ENCODE peak calls at places on chromosomes 16 and 17, in seven cellular contexts. P is lower leg skin; A is progenitor cell of endocrine pancreas; D is activated T-helper 1 cell treated with Interleukin-2 at 50 U/mL for 16 hours; J is GM04504; Z is fibroblast of the conjunctiva; N is activated naive CD4-positive, alpha-beta T cell treated with Interleukin-2 at 50 U/mL for 16 hours. G is an unnamed sample.

GRCh38 chr16:68000024-68000423 is 740 bp upstream of the DPEP2 start:
- DNase-seq in P (no peak), D (no peak), A (no peak), N (no peak), Z (no peak), J (no peak), G (no peak)

GRCh38 chr17:44384823-44385286 is 4.6 kb downstream of the ITGA2B start:
- DNase-seq in A (no peak), Z (no peak), J (no peak), N (no peak), P (no peak), D (no peak), G (no peak)

GRCh38 chr17:68972119-68972704 is 17.0 kb upstream of the ABCA8 start:
- DNase-seq in Z (peak), J (peak), P (no peak), D (no peak), N (no peak), A (no peak), G (no peak)

GRCh38 chr16:84093879-84094270 is 22.9 kb downstream of the MBTPS1 start:
- DNase-seq in Z (no peak), J (no peak), P (no peak), A (no peak), D (no peak), N (no peak), G (no peak)

GRCh38 chr17:59565959-59566324 is 532 bp downstream of the DHX40 start:
- DNase-seq in A (peak), P (no peak), D (peak), J (peak), N (peak), Z (peak), G (peak)

GRCh38 chr16:69316595-69317034 is 5.5 kb downstream of the VPS4A start:
- DNase-seq in P (peak), N (no peak), D (no peak), J (no peak), Z (no peak), A (no peak), G (no peak)

GRCh38 chr16:57480127-57480753 is 6.1 kb downstream of the DOK4 start:
- DNase-seq in D (no peak), Z (no peak), P (no peak), A (no peak), N (no peak), J (no peak), G (no peak)

GRCh38 chr16:82694239-82694874 is 67.6 kb downstream of the CDH13 start:
- DNase-seq in A (no peak), N (no peak), P (no peak), Z (no peak), J (no peak), D (no peak), G (no peak)

GRCh38 chr17:58741121-58741625 is 14.5 kb upstream of the PPM1E start:
- DNase-seq in N (no peak), Z (peak), J (no peak), A (no peak), P (no peak), D (no peak), G (no peak)

GRCh38 chr17:8628609-8629169 is 1.8 kb downstream of the MYH10 start:
- DNase-seq in D (no peak), N (no peak), J (no peak), P (no peak), A (no peak), Z (no peak), G (no peak)

GRCh38 chr17:39699818-39700147 is at the start of gene ERBB2:
- DNase-seq in P (peak), N (no peak), Z (peak), J (peak), D (no peak), A (peak), G (peak)

GRCh38 chr16:81319221-81319912 is 4.6 kb downstream of the GAN start:
- DNase-seq in N (no peak), P (no peak), A (no peak), D (no peak), Z (peak), J (no peak), G (peak)

GRCh38 chr17:52383493-52384100 is 225.1 kb upstream of the CA10 start:
- DNase-seq in A (peak), N (no peak), D (no peak), P (no peak), J (no peak), Z (peak), G (no peak)

GRCh38 chr16:17921357-17921978 is 415.1 kb downstream of the NPIPA8 start:
- DNase-seq in J (no peak), P (no peak), N (peak), A (no peak), Z (no peak), D (peak), G (no peak)

GRCh38 chr17:79975498-79976134 is 60.1 kb downstream of the TBC1D16 start:
- DNase-seq in P (peak), N (no peak), A (no peak), D (no peak), J (no peak), Z (no peak), G (no peak)

GRCh38 chr16:1923299-1924034 is 5.3 kb upstream of the HS3ST6 start:
- DNase-seq in A (no peak), P (no peak), N (peak), J (no peak), D (no peak), Z (peak), G (no peak)

GRCh38 chr17:76883744-76884525 is 15.7 kb downstream of the MGAT5B start:
- DNase-seq in N (no peak), J (no peak), P (no peak), A (no peak), Z (no peak), D (no peak), G (no peak)

GRCh38 chr17:47720754-47721533 is 12.1 kb upstream of the TBX21 start:
- DNase-seq in P (no peak), Z (no peak), N (peak), D (peak), A (no peak), J (no peak), G (no peak)

GRCh38 chr16:81821422-81822128 is 42.5 kb downstream of the PLCG2 start:
- DNase-seq in P (no peak), D (no peak), J (no peak), N (no peak), Z (no peak), A (no peak), G (no peak)

GRCh38 chr17:76570457-76570856 is 15.2 kb downstream of the ST6GALNAC2 start:
- DNase-seq in D (no peak), P (no peak), J (no peak), Z (no peak), A (no peak), N (no peak), G (no peak)

GRCh38 chr17:53607475-53607874 is 215.3 kb upstream of the KIF2B start:
- DNase-seq in P (no peak), D (no peak), Z (no peak), J (no peak), A (no peak), N (no peak), G (no peak)

GRCh38 chr17:82320956-82321927 is 3.8 kb upstream of the CD7 start:
- DNase-seq in N (peak), Z (no peak), D (peak), P (no peak), J (no peak), A (no peak), G (no peak)

GRCh38 chr16:75080205-75081029 is 36.2 kb downstream of the LDHD start:
- DNase-seq in Z (peak), P (no peak), J (no peak), D (no peak), A (no peak), N (no peak), G (no peak)

GRCh38 chr16:9225527-9226316 is 134.3 kb downstream of the HAPSTR1 start:
- DNase-seq in A (no peak), D (no peak), N (no peak), J (no peak), P (no peak), Z (no peak), G (no peak)